ENCODE peak calls at places on chromosomes 2 and 18, in nine cellular contexts. V is stimulated activated CD4-positive, alpha-beta T cell treated with anti-CD3 and anti-CD28 coated beads, Interleukin-12 subunit alpha, Interleukin-12 subunit beta, amount 100 ng/mL, for 24 hours; L is SK-N-DZ; Y is ELR; E is HuH-7; X is activated CD4-positive, alpha-beta T cell treated with anti-CD3 and anti-CD28 coated beads, Interleukin-2, amount 50 U/mL, for 24 hours; H is fibroblast of pulmonary artery; I is DMS79; U is stimulated activated CD8-positive, alpha-beta memory T cell treated with anti-CD3 and anti-CD28 coated beads, Interleukin-2, amount 100 ng/mL, for 48 hours. P is an unnamed sample.

GRCh38 chr18:58682429-58683069 is 11.3 kb downstream of the MALT1 start:
- DNase-seq in V (no peak), L (no peak), Y (peak), E (peak), X (no peak), H (peak), I (peak), U (no peak), P (peak)

GRCh38 chr2:158969717-158970521 is 1.5 kb downstream of the TANC1 start:
- DNase-seq in V (no peak), L (peak), Y (peak), E (peak), X (no peak), H (peak), I (peak), U (no peak), P (peak)

GRCh38 chr18:35442701-35443100 is 55.1 kb downstream of the INO80C start:
- DNase-seq in V (no peak), L (no peak), Y (no peak), E (no peak), X (no peak), H (no peak), I (no peak), U (no peak), P (no peak)

GRCh38 chr18:46916551-46917107 is 678 bp downstream of the PIAS2 start:
- DNase-seq in V (peak), L (peak), Y (peak), E (no peak), X (no peak), H (peak), I (no peak), U (no peak), P (peak)

GRCh38 chr2:54708584-54709340 is 14.7 kb upstream of the EML6 start:
- DNase-seq in V (no peak), L (peak), Y (no peak), E (no peak), X (no peak), H (no peak), I (peak), U (no peak), P (no peak)

GRCh38 chr2:119823734-119824334 is 64.1 kb downstream of the PTPN4 start:
- DNase-seq in V (no peak), L (peak), Y (peak), E (no peak), X (no peak), H (peak), I (no peak), U (no peak), P (peak)

GRCh38 chr2:156826342-156826933 is 390.3 kb downstream of the GPD2 start:
- DNase-seq in V (no peak), L (no peak), Y (no peak), E (no peak), X (no peak), H (peak), I (no peak), U (no peak), P (peak)

GRCh38 chr2:216133392-216133791 is 24.2 kb downstream of the XRCC5 start:
- DNase-seq in V (no peak), L (no peak), Y (no peak), E (no peak), X (no peak), H (peak), I (no peak), U (no peak), P (no peak)

GRCh38 chr18:50193796-50194622 is 938 bp downstream of the MYO5B start:
- DNase-seq in V (no peak), L (no peak), Y (no peak), E (peak), X (no peak), H (no peak), I (no peak), U (no peak), P (no peak)

GRCh38 chr2:151357359-151357758 is at the start of gene TNFAIP6:
- DNase-seq in V (no peak), L (peak), Y (peak), E (no peak), X (no peak), H (peak), I (no peak), U (no peak), P (peak)

GRCh38 chr2:692767-693166 is 15.6 kb upstream of the TMEM18 start:
- DNase-seq in V (no peak), L (no peak), Y (no peak), E (no peak), X (no peak), H (no peak), I (no peak), U (no peak), P (no peak)

GRCh38 chr2:424306-425172 is 136.6 kb upstream of the ALKAL2 start:
- DNase-seq in V (no peak), L (no peak), Y (peak), E (no peak), X (no peak), H (no peak), I (no peak), U (no peak), P (no peak)